ENCODE peak calls at places on chromosomes 6 and 20, in five cellular contexts. U is suprapubic skin; G is AG10803; P is activated CD8-positive, alpha-beta T cell treated with anti-CD3 and anti-CD28 coated beads for 36 hours; A is spleen. D is an unnamed sample.

GRCh38 chr6:167928111-167928510 is 69.4 kb upstream of the KIF25 start:
- DNase-seq in U (no peak), G (no peak), P (no peak), A (no peak), D (no peak)

GRCh38 chr20:57772349-57772964 is 62.6 kb upstream of the PMEPA1 start:
- DNase-seq in U (peak; percentile 64), G (peak; percentile 54), P (peak; percentile 43), A (no peak), D (no peak)

GRCh38 chr6:75109025-75109424 is 96.8 kb downstream of the COL12A1 start:
- DNase-seq in U (no peak), G (no peak), P (no peak), A (no peak), D (no peak)

GRCh38 chr20:1014471-1014870 is 12.4 kb upstream of the RSPO4 start:
- DNase-seq in U (no peak), G (no peak), P (no peak), A (no peak), D (no peak)

GRCh38 chr6:44307217-44307616 is 5.9 kb downstream of the AARS2 start:
- DNase-seq in U (no peak), G (no peak), P (no peak), A (no peak), D (no peak)

GRCh38 chr6:130240232-130240631 is 17.5 kb upstream of the SAMD3 start:
- DNase-seq in U (no peak), G (peak; percentile 82), P (no peak), A (no peak), D (no peak)

GRCh38 chr6:118869350-118869749 is 24.6 kb upstream of the ASF1A start:
- DNase-seq in U (no peak), G (peak; percentile 33), P (no peak), A (no peak), D (no peak)

GRCh38 chr20:4809707-4810106 is 88.0 kb downstream of the PRND start:
- DNase-seq in U (peak; percentile 20), G (no peak), P (peak; percentile 30), A (peak; percentile 83), D (no peak)

GRCh38 chr6:83518946-83519489 is 6.7 kb downstream of the PRSS35 start:
- DNase-seq in U (no peak), G (peak; percentile 50), P (no peak), A (no peak), D (peak; percentile 23)

GRCh38 chr6:130720076-130720475 is 107.1 kb upstream of the SMLR1 start:
- DNase-seq in U (no peak), G (no peak), P (peak; percentile 52), A (no peak), D (no peak)

GRCh38 chr6:156563710-156564109 is 213.5 kb upstream of the ARID1B start:
- DNase-seq in U (no peak), G (no peak), P (no peak), A (no peak), D (no peak)

GRCh38 chr20:56181593-56181992 is 66.9 kb upstream of the MC3R start:
- DNase-seq in U (no peak), G (no peak), P (peak; percentile 8), A (no peak), D (no peak)
- TF ChIP-seq CTCF in U (no peak), G (no peak), P (no peak), A (no peak), D (no peak)

GRCh38 chr20:45119556-45120266 is 4.6 kb downstream of the WFDC12 start:
- DNase-seq in U (no peak), G (no peak), P (no peak), A (no peak), D (no peak)
- TF ChIP-seq CTCF in U (no peak), G (no peak), P (no peak), A (no peak), D (no peak)

DNA sequence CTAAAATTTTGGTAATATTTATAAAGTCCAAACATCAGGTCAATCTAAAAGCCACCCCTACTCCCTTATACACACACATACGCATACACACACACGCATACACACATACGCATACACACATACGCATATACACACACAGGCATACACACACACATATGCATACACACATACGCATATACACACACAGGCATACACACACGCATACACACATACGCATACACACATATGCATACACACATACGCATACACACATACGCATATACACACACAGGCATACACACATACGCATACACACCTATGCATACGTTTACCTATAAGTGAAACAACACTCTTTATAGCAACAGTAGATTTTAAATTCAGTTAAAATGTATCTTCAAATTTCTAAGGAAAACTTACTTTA is 112.8 kb upstream of the C6orf118 start:
- DNase-seq in U (no peak), G (no peak), P (no peak), A (no peak), D (no peak)
- TF ChIP-seq CTCF in U (no peak), G (no peak), P (no peak), A (no peak), D (no peak)

DNA sequence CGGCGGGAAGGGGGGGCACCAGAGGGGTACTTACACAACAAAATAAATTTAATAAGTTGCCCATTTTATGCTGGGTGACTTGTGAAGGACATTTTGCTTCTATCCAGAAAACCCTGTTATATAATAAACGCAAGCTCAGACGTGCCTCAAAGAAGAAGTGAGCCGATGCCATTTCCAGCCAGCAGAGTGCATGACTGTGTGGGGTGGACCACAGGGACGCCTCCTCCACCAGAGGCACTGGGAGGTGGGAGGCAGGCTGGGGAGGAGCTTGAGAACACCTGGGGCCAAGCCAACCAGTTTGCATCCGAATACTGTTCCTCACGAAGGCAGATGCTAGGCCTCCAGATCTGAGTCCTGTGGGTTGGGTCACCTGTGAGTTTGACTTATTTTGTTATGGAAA is 363.9 kb downstream of the RNGTT start:
- DNase-seq in U (no peak), G (no peak), P (no peak), A (no peak), D (no peak)
- TF ChIP-seq CTCF in U (no peak), G (no peak), P (no peak), A (no peak), D (peak; percentile 37)

GRCh38 chr6:87391334-87391733 is 16.4 kb upstream of the CFAP206 start:
- DNase-seq in U (no peak), G (peak; percentile 39), P (peak; percentile 19), A (no peak), D (peak; percentile 38)
- TF ChIP-seq CTCF in U (no peak), G (peak; percentile 51), P (no peak), A (peak; percentile 5), D (peak; percentile 75)

DNA sequence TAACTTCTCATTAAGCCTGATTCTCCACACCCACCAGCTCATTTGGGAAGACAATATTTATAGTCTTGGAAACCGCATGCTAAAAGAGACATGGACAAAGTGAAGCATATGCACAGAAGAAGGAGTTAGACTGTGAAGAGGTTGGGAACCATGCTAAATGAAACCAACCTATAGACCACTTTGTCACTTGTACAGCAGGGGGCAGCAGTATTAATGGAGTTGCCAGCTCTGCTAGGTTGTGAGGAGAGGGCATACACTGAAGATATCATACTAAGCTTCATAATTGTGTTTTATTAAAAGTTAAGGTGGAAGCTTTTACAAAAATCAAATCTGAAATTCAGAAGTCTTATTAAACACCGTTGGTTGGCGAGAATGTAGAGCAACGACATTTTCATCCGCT is 38.3 kb upstream of the HMGCLL1 start:
- DNase-seq in U (no peak), G (peak; percentile 34), P (peak; percentile 2), A (no peak), D (peak; percentile 9)
- TF ChIP-seq CTCF in U (no peak), G (peak; percentile 72), P (peak; percentile 13), A (no peak), D (peak; percentile 64)

GRCh38 chr20:53191957-53192356 is 219.8 kb downstream of the TSHZ2 start:
- DNase-seq in U (no peak), G (no peak), P (no peak), A (no peak), D (no peak)

GRCh38 chr20:53194310-53194709 is 222.2 kb downstream of the TSHZ2 start:
- DNase-seq in U (no peak), G (no peak), P (no peak), A (no peak), D (no peak)

GRCh38 chr20:53187402-53187801 is 215.2 kb downstream of the TSHZ2 start:
- DNase-seq in U (no peak), G (no peak), P (no peak), A (no peak), D (no peak)

GRCh38 chr20:53186630-53187029 is 214.5 kb downstream of the TSHZ2 start:
- DNase-seq in U (no peak), G (no peak), P (peak; percentile 13), A (no peak), D (no peak)

GRCh38 chr20:53190225-53190624 is 218.1 kb downstream of the TSHZ2 start:
- DNase-seq in U (no peak), G (no peak), P (no peak), A (no peak), D (no peak)
- TF ChIP-seq CTCF in U (no peak), G (no peak), P (no peak), A (no peak), D (no peak)

GRCh38 chr6:16739329-16739801 is 21.9 kb downstream of the ATXN1 start:
- DNase-seq in U (no peak), G (peak; percentile 90), P (no peak), A (no peak), D (no peak)
- TF ChIP-seq CTCF in U (no peak), G (no peak), P (no peak), A (no peak), D (no peak)